ENCODE peak calls at places on chromosomes 11 and 22, in four cellular contexts. J, T, V and B are unnamed samples.

GRCh38 chr11:131685206-131685605 is 314.8 kb downstream of the NTM start:
- DNase-seq in J (no peak), T (no peak), V (no peak), B (no peak)

GRCh38 chr11:95606824-95607223 is 182.8 kb downstream of the FAM76B start:
- DNase-seq in V (no peak), J (no peak), T (no peak), B (no peak)

GRCh38 chr11:82174610-82175009 is 559.1 kb downstream of the FAM181B start:
- DNase-seq in J (no peak), V (no peak), T (no peak), B (no peak)

GRCh38 chr11:43931717-43932039 is 10.8 kb upstream of the C11orf96 start:
- DNase-seq in J (no peak), V (no peak), T (no peak), B (no peak)

GRCh38 chr11:76670475-76671235 is at the start of gene LRRC32:
- DNase-seq in V (peak), T (peak), J (no peak), B (no peak)

GRCh38 chr11:94676769-94677168 is 91.4 kb upstream of the AMOTL1 start:
- DNase-seq in V (no peak), J (no peak), T (no peak), B (no peak)

GRCh38 chr11:75449271-75449670 is 16.3 kb upstream of the KLHL35 start:
- DNase-seq in J (no peak), T (no peak), V (no peak), B (no peak)

GRCh38 chr11:34381775-34382174 is 24.0 kb upstream of the ABTB2 start:
- DNase-seq in T (no peak), V (no peak), J (no peak), B (no peak)

GRCh38 chr11:57453543-57454177 is 6.7 kb upstream of the RTN4RL2 start:
- DNase-seq in J (no peak), T (no peak), V (no peak), B (no peak)

GRCh38 chr11:76560219-76560618 is 110.3 kb downstream of the LRRC32 start:
- DNase-seq in J (no peak), T (no peak), V (peak), B (no peak)

GRCh38 chr22:40553014-40553579 is 83.4 kb downstream of the MRTFA start:
- DNase-seq in V (no peak), T (no peak), J (no peak), B (no peak)

GRCh38 chr22:45376703-45377102 is 36.7 kb downstream of the SMC1B start:
- DNase-seq in T (no peak), V (no peak), J (no peak), B (no peak)

GRCh38 chr11:78099671-78100070 is 20.0 kb upstream of the NDUFC2 start:
- DNase-seq in V (no peak), J (no peak), T (no peak), B (no peak)

GRCh38 chr11:35791088-35791958 is 128.7 kb downstream of the TRIM44 start:
- DNase-seq in V (no peak), T (no peak), J (no peak), B (no peak)

GRCh38 chr11:1751999-1752906 is 1.9 kb upstream of the IFITM10 start:
- DNase-seq in T (peak), J (no peak), V (no peak), B (no peak)

GRCh38 chr11:44716256-44716655 is 10.5 kb upstream of the TSPAN18 start:
- DNase-seq in V (no peak), T (no peak), J (no peak), B (no peak)

GRCh38 chr22:41003041-41003440 is 51.9 kb downstream of the RBX1 start:
- DNase-seq in J (no peak), V (no peak), T (no peak), B (no peak)

GRCh38 chr11:120573756-120574354 is 62.3 kb downstream of the GRIK4 start:
- DNase-seq in V (no peak), J (no peak), T (no peak), B (no peak)

GRCh38 chr11:118000850-118001228 is 14.6 kb downstream of the IL10RA start:
- DNase-seq in T (no peak), J (no peak), V (no peak), B (no peak)

GRCh38 chr11:121881806-121882205 is 234.2 kb downstream of the BLID start:
- DNase-seq in J (no peak), T (no peak), V (no peak), B (no peak)

GRCh38 chr11:34495724-34496377 is 17.7 kb downstream of the ELF5 start:
- DNase-seq in V (no peak), T (no peak), J (no peak), B (no peak)

GRCh38 chr11:72306186-72306585 is 62.2 kb upstream of the PHOX2A start:
- DNase-seq in J (no peak), T (no peak), V (no peak), B (no peak)

GRCh38 chr11:105153392-105153791 is 13.8 kb upstream of the CARD18 start:
- DNase-seq in T (no peak), V (no peak), J (no peak), B (no peak)

GRCh38 chr11:66333896-66334604 is 2.2 kb downstream of the RIN1 start:
- DNase-seq in V (no peak), T (no peak), J (no peak), B (no peak)

GRCh38 chr11:125586618-125587017 is 6.0 kb upstream of the STT3A start:
- DNase-seq in T (no peak), J (no peak), V (no peak), B (no peak)

GRCh38 chr11:29300441-29300840 is 716.4 kb downstream of the KCNA4 start:
- DNase-seq in V (no peak), J (no peak), T (no peak), B (no peak)

GRCh38 chr22:47806894-47807293 is 1044.4 kb downstream of the TBC1D22A start:
- DNase-seq in V (no peak), T (no peak), J (no peak), B (no peak)

GRCh38 chr22:19936513-19936912 is 5.1 kb upstream of the COMT start:
- DNase-seq in V (no peak), T (no peak), J (no peak), B (no peak)

GRCh38 chr11:80937831-80938230 is 1497.0 kb upstream of the TENM4 start:
- DNase-seq in V (no peak), T (no peak), J (no peak), B (no peak)

GRCh38 chr11:89633125-89633695 is 76.9 kb upstream of the TRIM77 start:
- DNase-seq in T (no peak), V (no peak), J (no peak), B (no peak)

GRCh38 chr22:44384981-44385610 is 72.3 kb upstream of the SHISAL1 start:
- DNase-seq in T (no peak), V (no peak), J (no peak), B (no peak)